ENCODE peak calls at places on chromosomes 13 and 19, in four cellular contexts. D is right lobe of liver, E is esophagus squamous epithelium, Y is H54. S is an unnamed sample.

GRCh38 chr13:44231786-44232516 is 141.7 kb upstream of the SERP2 start:
- DNase-seq in D (no peak), Y (peak; percentile 45), E (no peak), S (no peak)

GRCh38 chr13:27008733-27009132 is 162.9 kb downstream of the USP12 start:
- DNase-seq in E (no peak), Y (no peak), D (no peak), S (no peak)

GRCh38 chr19:14517446-14517839 is 754 bp downstream of the DNAJB1 start:
- DNase-seq in E (no peak), D (no peak), Y (no peak), S (no peak)

GRCh38 chr19:11421607-11422098 is 2.5 kb upstream of the RGL3 start:
- DNase-seq in Y (no peak), E (no peak), D (peak; percentile 66), S (peak; percentile 55)

GRCh38 chr13:97307882-97308624 is 85.9 kb downstream of the MBNL2 start:
- DNase-seq in E (no peak), Y (peak; percentile 26), D (peak; percentile 72), S (no peak)

GRCh38 chr19:56491399-56491798 is 14.3 kb upstream of the ZNF667 start:
- DNase-seq in Y (no peak), E (no peak), D (no peak), S (no peak)

GRCh38 chr19:38303517-38304351 is at the start of gene C19orf33:
- DNase-seq in Y (peak; percentile 93), E (no peak), D (no peak), S (no peak)

GRCh38 chr19:38032951-38033350 is 125.9 kb downstream of the SIPA1L3 start:
- DNase-seq in Y (no peak), D (no peak), E (no peak), S (no peak)

GRCh38 chr13:47897411-47898050 is 103.5 kb downstream of the SUCLA2 start:
- DNase-seq in Y (no peak), E (no peak), D (no peak), S (no peak)

GRCh38 chr19:2215281-2215751 is 20.8 kb downstream of the PLEKHJ1 start:
- DNase-seq in E (no peak), D (no peak), Y (no peak), S (no peak)

GRCh38 chr13:50107205-50107604 is 92.0 kb downstream of the KCNRG start:
- DNase-seq in D (no peak), Y (no peak), E (no peak), S (no peak)

GRCh38 chr13:95245072-95245471 is 56.2 kb downstream of the ABCC4 start:
- DNase-seq in E (no peak), D (no peak), Y (no peak), S (no peak)

GRCh38 chr19:13807421-13808021 is 12.3 kb downstream of the ZSWIM4 start:
- DNase-seq in Y (no peak), E (no peak), D (no peak), S (no peak)

GRCh38 chr13:61151062-61151461 is 264.6 kb downstream of the PCDH20 start:
- DNase-seq in E (no peak), D (no peak), Y (no peak), S (no peak)

GRCh38 chr19:29745253-29745652 is 30.2 kb upstream of the C19orf12 start:
- DNase-seq in Y (no peak), E (no peak), D (no peak), S (no peak)

DNA sequence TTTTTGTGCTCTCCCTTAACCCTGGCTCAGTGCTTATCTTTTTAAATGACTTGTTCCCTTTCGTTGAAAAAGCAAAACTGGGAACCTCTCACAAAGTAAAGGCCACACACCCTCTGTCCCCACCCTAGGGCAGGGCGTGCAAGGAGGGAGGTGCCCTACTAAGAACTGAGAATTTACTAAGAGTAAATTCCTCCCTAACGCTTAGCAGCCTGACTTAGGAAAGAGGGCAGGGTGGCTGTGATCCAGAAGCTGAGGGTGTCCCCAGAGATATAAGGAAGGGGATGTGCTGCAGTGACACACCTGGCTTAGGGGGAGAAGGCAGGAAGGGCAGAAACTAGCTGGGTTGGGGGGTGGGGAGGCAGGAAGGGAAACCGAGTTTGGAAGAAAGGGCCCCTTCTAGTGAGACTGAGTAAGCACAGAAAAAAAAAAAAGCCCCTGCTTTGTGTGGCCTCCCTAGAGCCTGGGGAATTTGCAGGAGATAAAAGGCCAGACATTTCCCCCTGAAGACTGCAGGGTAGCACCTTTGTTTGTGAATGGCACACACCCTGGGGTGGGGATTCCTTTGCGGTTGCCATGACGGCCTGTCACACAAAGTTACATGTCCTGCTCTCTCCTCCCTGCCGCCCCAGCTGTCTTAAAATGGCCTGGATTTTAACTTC is 435.1 kb downstream of the EFNB2 start:
- DNase-seq in Y (no peak), D (no peak), E (no peak), S (peak; percentile 3)
- TF ChIP-seq POLR2A in Y (no peak), D (no peak), E (no peak), S (no peak)

GRCh38 chr19:50710612-50711011 is 9.0 kb downstream of the SHANK1 start:
- DNase-seq in Y (no peak), E (no peak), D (no peak), S (no peak)

GRCh38 chr19:50711196-50711595 is 8.4 kb downstream of the SHANK1 start:
- DNase-seq in D (no peak), Y (no peak), E (no peak), S (no peak)

GRCh38 chr19:50713556-50714236 is 5.9 kb downstream of the SHANK1 start:
- DNase-seq in Y (no peak), D (no peak), E (no peak), S (no peak)

GRCh38 chr19:50711805-50712204 is 7.8 kb downstream of the SHANK1 start:
- DNase-seq in E (no peak), D (no peak), Y (no peak), S (no peak)

DNA sequence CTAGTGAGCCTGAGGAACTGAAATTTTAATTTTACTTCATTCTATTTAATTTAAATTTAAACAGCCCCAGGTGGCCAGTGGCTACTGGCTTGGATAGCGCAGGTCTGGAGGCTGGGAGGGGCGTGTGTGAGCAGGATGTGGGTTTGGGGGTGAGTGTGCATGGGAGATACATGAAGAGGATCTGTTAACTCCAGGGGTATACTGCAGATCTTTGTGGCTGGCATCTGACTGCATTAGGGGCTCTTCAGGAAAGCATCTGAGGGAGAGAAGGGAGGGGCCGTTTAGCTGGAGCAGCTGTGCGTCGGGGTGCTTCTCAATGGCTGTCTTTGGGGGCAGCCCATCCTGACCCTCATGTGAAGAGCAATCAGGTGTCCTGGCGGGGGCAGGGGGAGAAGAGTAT is 6.8 kb downstream of the SHANK1 start:
- DNase-seq in Y (no peak), D (no peak), E (no peak), S (no peak)
- TF ChIP-seq POLR2A in Y (no peak), D (no peak), E (no peak), S (no peak)

GRCh38 chr19:33022472-33023116 is 42.1 kb downstream of the RHPN2 start:
- DNase-seq in E (no peak), D (no peak), Y (no peak), S (no peak)
- TF ChIP-seq POLR2A in E (no peak), D (no peak), Y (no peak), S (no peak)

GRCh38 chr19:41871573-41872383 is 5.3 kb upstream of the CD79A start:
- DNase-seq in E (no peak), D (peak; percentile 56), Y (no peak), S (no peak)
- TF ChIP-seq POLR2A in E (no peak), D (no peak), Y (no peak), S (peak; percentile 32)

S was measured in erythroblast.